ENCODE peak calls at places on chromosomes 4 and X, in four cellular contexts. J is stromal cell of bone marrow, O is left colon, A is SJSA1. Z is an unnamed sample.

GRCh38 chr4:152045781-152046571 is 285.2 kb upstream of the GATB start:
- DNase-seq in J (no peak), O (no peak), A (no peak), Z (no peak)

GRCh38 chr4:135201081-135201480 is 999.5 kb upstream of the PABPC4L start:
- DNase-seq in J (peak), O (no peak), A (no peak), Z (no peak)

GRCh38 chrX:100928660-100929613 is at the start of gene XKRX:
- DNase-seq in J (no peak), O (peak), A (peak), Z (peak)

GRCh38 chr4:184792334-184792733 is 33.4 kb downstream of the ACSL1 start:
- DNase-seq in J (no peak), O (no peak), A (no peak), Z (no peak)

GRCh38 chr4:144732584-144733130 is 86.7 kb downstream of the HHIP start:
- DNase-seq in J (no peak), O (no peak), A (no peak), Z (no peak)

GRCh38 chr4:176437756-176438155 is 118.0 kb downstream of the SPCS3 start:
- DNase-seq in J (no peak), O (no peak), A (no peak), Z (peak)

GRCh38 chr4:88661724-88662123 is 35.9 kb downstream of the NAP1L5 start:
- DNase-seq in J (peak), O (no peak), A (no peak), Z (no peak)

GRCh38 chrX:55161581-55161980 is 58.6 kb upstream of the PAGE5 start:
- DNase-seq in J (no peak), O (no peak), A (no peak), Z (no peak)

GRCh38 chr4:83054928-83055327 is 19.9 kb downstream of the COPS4 start:
- DNase-seq in J (no peak), O (no peak), A (no peak), Z (peak)

GRCh38 chr4:118683513-118683912 is 1.7 kb upstream of the METTL14 start:
- DNase-seq in J (no peak), O (no peak), A (no peak), Z (peak)

GRCh38 chr4:780730-781492 is 45.0 kb downstream of the CPLX1 start:
- DNase-seq in J (no peak), O (no peak), A (no peak), Z (no peak)

GRCh38 chrX:51860679-51861078 is 32.7 kb upstream of the MAGED1 start:
- DNase-seq in J (no peak), O (no peak), A (no peak), Z (peak)

GRCh38 chr4:107666134-107666533 is 53.9 kb downstream of the PAPSS1 start:
- DNase-seq in J (peak), O (no peak), A (no peak), Z (no peak)

GRCh38 chr4:71126719-71127118 is 133.3 kb downstream of the DCK start:
- DNase-seq in J (peak), O (no peak), A (no peak), Z (no peak)

GRCh38 chrX:47992093-47992375 is 11.8 kb downstream of the ZNF182 start:
- DNase-seq in J (no peak), O (no peak), A (no peak), Z (no peak)

GRCh38 chrX:100650841-100651240 is 6.8 kb downstream of the SRPX2 start:
- DNase-seq in J (no peak), O (no peak), A (no peak), Z (no peak)

GRCh38 chr4:139550724-139551429 is 5.1 kb downstream of the SETD7 start:
- DNase-seq in J (no peak), O (no peak), A (no peak), Z (no peak)

GRCh38 chr4:104728380-104729122 is 233.9 kb upstream of the CXXC4 start:
- DNase-seq in J (peak), O (no peak), A (no peak), Z (no peak)

GRCh38 chr4:187366530-187367279 is 628.9 kb upstream of the ZFP42 start:
- DNase-seq in J (no peak), O (no peak), A (no peak), Z (no peak)

GRCh38 chr4:2105559-2105958 is 46.4 kb downstream of the NAT8L start:
- DNase-seq in J (no peak), O (no peak), A (no peak), Z (no peak)

GRCh38 chr4:97498875-97499274 is 644.4 kb downstream of the STPG2 start:
- DNase-seq in J (peak), O (no peak), A (no peak), Z (no peak)

GRCh38 chr4:150302553-150302952 is 224.3 kb downstream of the DCLK2 start:
- DNase-seq in J (peak), O (no peak), A (peak), Z (no peak)

GRCh38 chr4:98643760-98644159 is 14.7 kb downstream of the TSPAN5 start:
- DNase-seq in J (no peak), O (no peak), A (no peak), Z (no peak)

GRCh38 chr4:85748654-85749053 is 273.7 kb downstream of the ARHGAP24 start:
- DNase-seq in J (no peak), O (no peak), A (no peak), Z (no peak)

GRCh38 chrX:155718964-155719586 is 106.3 kb upstream of the TMLHE start:
- DNase-seq in J (peak), O (no peak), A (no peak), Z (no peak)

GRCh38 chrX:38692961-38693360 is 108.3 kb upstream of the MID1IP1 start:
- DNase-seq in J (no peak), O (no peak), A (no peak), Z (no peak)

GRCh38 chr4:98518555-98519267 is 139.7 kb downstream of the TSPAN5 start:
- DNase-seq in J (no peak), O (no peak), A (no peak), Z (peak)

GRCh38 chr4:4386736-4387392 is at the start of gene NSG1:
- DNase-seq in J (no peak), O (no peak), A (no peak), Z (peak)

GRCh38 chr4:8306511-8307021 is 37.0 kb downstream of the HTRA3 start:
- DNase-seq in J (no peak), O (peak), A (no peak), Z (no peak)

GRCh38 chr4:48275247-48275646 is 5.6 kb upstream of the TEC start:
- DNase-seq in J (no peak), O (no peak), A (no peak), Z (peak)

GRCh38 chr4:123352966-123353365 is 43.6 kb upstream of the SPRY1 start:
- DNase-seq in J (no peak), O (no peak), A (no peak), Z (no peak)

GRCh38 chr4:127182687-127183086 is 450.1 kb upstream of the INTU start:
- DNase-seq in J (no peak), O (no peak), A (no peak), Z (no peak)

GRCh38 chr4:139184129-139184528 is 7.1 kb upstream of the ELF2 start:
- DNase-seq in J (peak), O (no peak), A (no peak), Z (peak)

GRCh38 chrX:68114573-68115199 is 318.6 kb downstream of the OPHN1 start:
- DNase-seq in J (no peak), O (peak), A (peak), Z (no peak)